ENCODE peak calls at places on chromosomes 16 and 17, in six cellular contexts. One of them, this sample, is unnamed.

GRCh38 chr16:90032664-90033346 is 13.5 kb upstream of the DBNDD1 start:
- DNase-seq in left ventricle myocardium superior: no peak
- DNase-seq in stimulated activated CD4-positive, alpha-beta T cell treated with anti-CD3 and anti-CD28 coated beads, Interleukin-2, amount 100 ng/mL, for 48 hours: no peak
- DNase-seq in tibial artery: no peak
- DNase-seq in head of caudate nucleus: no peak
- DNase-seq in cardiac fibroblast: peak; percentile 51
- DNase-seq in this sample: no peak

GRCh38 chr16:88809676-88810165 is 2.0 kb downstream of the APRT start:
- DNase-seq in left ventricle myocardium superior: no peak
- DNase-seq in stimulated activated CD4-positive, alpha-beta T cell treated with anti-CD3 and anti-CD28 coated beads, Interleukin-2, amount 100 ng/mL, for 48 hours: no peak
- DNase-seq in tibial artery: no peak
- DNase-seq in head of caudate nucleus: no peak
- DNase-seq in cardiac fibroblast: no peak
- DNase-seq in this sample: no peak

GRCh38 chr17:69870751-69871199 is 204.2 kb upstream of the KCNJ16 start:
- DNase-seq in left ventricle myocardium superior: no peak
- DNase-seq in stimulated activated CD4-positive, alpha-beta T cell treated with anti-CD3 and anti-CD28 coated beads, Interleukin-2, amount 100 ng/mL, for 48 hours: no peak
- DNase-seq in tibial artery: no peak
- DNase-seq in head of caudate nucleus: no peak
- DNase-seq in cardiac fibroblast: peak; percentile 50
- DNase-seq in this sample: no peak

GRCh38 chr16:48533931-48534330 is 76.0 kb downstream of the N4BP1 start:
- DNase-seq in left ventricle myocardium superior: no peak
- DNase-seq in stimulated activated CD4-positive, alpha-beta T cell treated with anti-CD3 and anti-CD28 coated beads, Interleukin-2, amount 100 ng/mL, for 48 hours: no peak
- DNase-seq in tibial artery: no peak
- DNase-seq in head of caudate nucleus: no peak
- DNase-seq in cardiac fibroblast: no peak
- DNase-seq in this sample: no peak

GRCh38 chr16:29848420-29849297 is 14.4 kb downstream of the CDIPT start:
- DNase-seq in left ventricle myocardium superior: peak; percentile 87
- DNase-seq in stimulated activated CD4-positive, alpha-beta T cell treated with anti-CD3 and anti-CD28 coated beads, Interleukin-2, amount 100 ng/mL, for 48 hours: peak; percentile 89
- DNase-seq in tibial artery: peak; percentile 68
- DNase-seq in head of caudate nucleus: peak; percentile 55
- DNase-seq in cardiac fibroblast: peak; percentile 71
- DNase-seq in this sample: peak; percentile 83

GRCh38 chr16:83538707-83539106 is 269.1 kb upstream of the HSBP1 start:
- DNase-seq in left ventricle myocardium superior: no peak
- DNase-seq in stimulated activated CD4-positive, alpha-beta T cell treated with anti-CD3 and anti-CD28 coated beads, Interleukin-2, amount 100 ng/mL, for 48 hours: no peak
- DNase-seq in tibial artery: no peak
- DNase-seq in head of caudate nucleus: no peak
- DNase-seq in cardiac fibroblast: no peak
- DNase-seq in this sample: no peak

GRCh38 chr16:56912746-56913703 is 18.9 kb upstream of the HERPUD1 start:
- DNase-seq in left ventricle myocardium superior: no peak
- DNase-seq in stimulated activated CD4-positive, alpha-beta T cell treated with anti-CD3 and anti-CD28 coated beads, Interleukin-2, amount 100 ng/mL, for 48 hours: no peak
- DNase-seq in tibial artery: no peak
- DNase-seq in head of caudate nucleus: no peak
- DNase-seq in cardiac fibroblast: peak; percentile 80
- DNase-seq in this sample: peak; percentile 61

GRCh38 chr16:9438991-9439390 is 347.5 kb downstream of the HAPSTR1 start:
- DNase-seq in left ventricle myocardium superior: no peak
- DNase-seq in stimulated activated CD4-positive, alpha-beta T cell treated with anti-CD3 and anti-CD28 coated beads, Interleukin-2, amount 100 ng/mL, for 48 hours: no peak
- DNase-seq in tibial artery: no peak
- DNase-seq in head of caudate nucleus: no peak
- DNase-seq in cardiac fibroblast: no peak
- DNase-seq in this sample: no peak

GRCh38 chr16:85612801-85613608 is at the start of gene GSE1:
- DNase-seq in left ventricle myocardium superior: peak; percentile 96
- DNase-seq in stimulated activated CD4-positive, alpha-beta T cell treated with anti-CD3 and anti-CD28 coated beads, Interleukin-2, amount 100 ng/mL, for 48 hours: peak; percentile 59
- DNase-seq in tibial artery: peak; percentile 89
- DNase-seq in head of caudate nucleus: no peak
- DNase-seq in cardiac fibroblast: peak; percentile 68
- DNase-seq in this sample: peak; percentile 92

GRCh38 chr16:946048-946395 is 24.8 kb downstream of the LMF1 start:
- DNase-seq in left ventricle myocardium superior: no peak
- DNase-seq in stimulated activated CD4-positive, alpha-beta T cell treated with anti-CD3 and anti-CD28 coated beads, Interleukin-2, amount 100 ng/mL, for 48 hours: no peak
- DNase-seq in tibial artery: no peak
- DNase-seq in head of caudate nucleus: no peak
- DNase-seq in cardiac fibroblast: peak; percentile 6
- DNase-seq in this sample: no peak

GRCh38 chr17:77235370-77236080 is 94.8 kb downstream of the SEC14L1 start:
- DNase-seq in left ventricle myocardium superior: peak; percentile 55
- DNase-seq in stimulated activated CD4-positive, alpha-beta T cell treated with anti-CD3 and anti-CD28 coated beads, Interleukin-2, amount 100 ng/mL, for 48 hours: peak; percentile 13
- DNase-seq in tibial artery: peak; percentile 61
- DNase-seq in head of caudate nucleus: peak; percentile 60
- DNase-seq in cardiac fibroblast: peak; percentile 76
- DNase-seq in this sample: peak; percentile 82

GRCh38 chr17:76088041-76088867 is 9.3 kb downstream of the ZACN start:
- DNase-seq in left ventricle myocardium superior: no peak
- DNase-seq in stimulated activated CD4-positive, alpha-beta T cell treated with anti-CD3 and anti-CD28 coated beads, Interleukin-2, amount 100 ng/mL, for 48 hours: no peak
- DNase-seq in tibial artery: no peak
- DNase-seq in head of caudate nucleus: no peak
- DNase-seq in cardiac fibroblast: no peak
- DNase-seq in this sample: no peak

GRCh38 chr17:79648181-79648831 is 37.5 kb upstream of the RBFOX3 start:
- DNase-seq in left ventricle myocardium superior: no peak
- DNase-seq in stimulated activated CD4-positive, alpha-beta T cell treated with anti-CD3 and anti-CD28 coated beads, Interleukin-2, amount 100 ng/mL, for 48 hours: no peak
- DNase-seq in tibial artery: no peak
- DNase-seq in head of caudate nucleus: no peak
- DNase-seq in cardiac fibroblast: no peak
- DNase-seq in this sample: no peak

GRCh38 chr16:15466131-15466530 is 31.7 kb downstream of the BMERB1 start:
- DNase-seq in left ventricle myocardium superior: no peak
- DNase-seq in stimulated activated CD4-positive, alpha-beta T cell treated with anti-CD3 and anti-CD28 coated beads, Interleukin-2, amount 100 ng/mL, for 48 hours: no peak
- DNase-seq in tibial artery: no peak
- DNase-seq in head of caudate nucleus: no peak
- DNase-seq in cardiac fibroblast: no peak
- DNase-seq in this sample: no peak

GRCh38 chr17:66508896-66509843 is 206.8 kb downstream of the PRKCA start:
- DNase-seq in left ventricle myocardium superior: no peak
- DNase-seq in stimulated activated CD4-positive, alpha-beta T cell treated with anti-CD3 and anti-CD28 coated beads, Interleukin-2, amount 100 ng/mL, for 48 hours: peak; percentile 43
- DNase-seq in tibial artery: no peak
- DNase-seq in head of caudate nucleus: no peak
- DNase-seq in cardiac fibroblast: peak; percentile 94
- DNase-seq in this sample: peak; percentile 28

GRCh38 chr16:528111-529011 is 849 bp downstream of the CAPN15 start:
- DNase-seq in left ventricle myocardium superior: peak; percentile 63
- DNase-seq in stimulated activated CD4-positive, alpha-beta T cell treated with anti-CD3 and anti-CD28 coated beads, Interleukin-2, amount 100 ng/mL, for 48 hours: peak; percentile 25
- DNase-seq in tibial artery: no peak
- DNase-seq in head of caudate nucleus: no peak
- DNase-seq in cardiac fibroblast: peak; percentile 71
- DNase-seq in this sample: peak; percentile 74

GRCh38 chr17:66214893-66215528 is 14.2 kb downstream of the APOH start:
- DNase-seq in left ventricle myocardium superior: no peak
- DNase-seq in stimulated activated CD4-positive, alpha-beta T cell treated with anti-CD3 and anti-CD28 coated beads, Interleukin-2, amount 100 ng/mL, for 48 hours: no peak
- DNase-seq in tibial artery: no peak
- DNase-seq in head of caudate nucleus: no peak
- DNase-seq in cardiac fibroblast: no peak
- DNase-seq in this sample: no peak

GRCh38 chr16:81514568-81515258 is 70.1 kb downstream of the CMIP start:
- DNase-seq in left ventricle myocardium superior: no peak
- DNase-seq in stimulated activated CD4-positive, alpha-beta T cell treated with anti-CD3 and anti-CD28 coated beads, Interleukin-2, amount 100 ng/mL, for 48 hours: no peak
- DNase-seq in tibial artery: no peak
- DNase-seq in head of caudate nucleus: no peak
- DNase-seq in cardiac fibroblast: no peak
- DNase-seq in this sample: peak; percentile 46

GRCh38 chr17:2996938-2997670 is 66.3 kb downstream of the OR1D5 start:
- DNase-seq in left ventricle myocardium superior: no peak
- DNase-seq in stimulated activated CD4-positive, alpha-beta T cell treated with anti-CD3 and anti-CD28 coated beads, Interleukin-2, amount 100 ng/mL, for 48 hours: no peak
- DNase-seq in tibial artery: no peak
- DNase-seq in head of caudate nucleus: no peak
- DNase-seq in cardiac fibroblast: no peak
- DNase-seq in this sample: no peak

GRCh38 chr17:60106377-60107059 is 27.8 kb upstream of the HEATR6 start:
- DNase-seq in left ventricle myocardium superior: no peak
- DNase-seq in stimulated activated CD4-positive, alpha-beta T cell treated with anti-CD3 and anti-CD28 coated beads, Interleukin-2, amount 100 ng/mL, for 48 hours: no peak
- DNase-seq in tibial artery: no peak
- DNase-seq in head of caudate nucleus: no peak
- DNase-seq in cardiac fibroblast: peak; percentile 72
- DNase-seq in this sample: no peak

GRCh38 chr16:84788968-84789371 is 30.8 kb upstream of the CRISPLD2 start:
- DNase-seq in left ventricle myocardium superior: no peak
- DNase-seq in stimulated activated CD4-positive, alpha-beta T cell treated with anti-CD3 and anti-CD28 coated beads, Interleukin-2, amount 100 ng/mL, for 48 hours: no peak
- DNase-seq in tibial artery: no peak
- DNase-seq in head of caudate nucleus: no peak
- DNase-seq in cardiac fibroblast: no peak
- DNase-seq in this sample: no peak

GRCh38 chr16:27495191-27495590 is 54.5 kb downstream of the GTF3C1 start:
- DNase-seq in left ventricle myocardium superior: peak; percentile 53
- DNase-seq in stimulated activated CD4-positive, alpha-beta T cell treated with anti-CD3 and anti-CD28 coated beads, Interleukin-2, amount 100 ng/mL, for 48 hours: no peak
- DNase-seq in tibial artery: peak; percentile 34
- DNase-seq in head of caudate nucleus: no peak
- DNase-seq in cardiac fibroblast: peak; percentile 37
- DNase-seq in this sample: peak; percentile 64

GRCh38 chr16:2016407-2016922 is 3.1 kb upstream of the NPW start:
- DNase-seq in left ventricle myocardium superior: peak; percentile 30
- DNase-seq in stimulated activated CD4-positive, alpha-beta T cell treated with anti-CD3 and anti-CD28 coated beads, Interleukin-2, amount 100 ng/mL, for 48 hours: no peak
- DNase-seq in tibial artery: no peak
- DNase-seq in head of caudate nucleus: no peak
- DNase-seq in cardiac fibroblast: no peak
- DNase-seq in this sample: no peak

GRCh38 chr16:55408656-55409055 is 70.3 kb upstream of the MMP2 start:
- DNase-seq in left ventricle myocardium superior: no peak
- DNase-seq in stimulated activated CD4-positive, alpha-beta T cell treated with anti-CD3 and anti-CD28 coated beads, Interleukin-2, amount 100 ng/mL, for 48 hours: no peak
- DNase-seq in tibial artery: no peak
- DNase-seq in head of caudate nucleus: no peak
- DNase-seq in cardiac fibroblast: no peak
- DNase-seq in this sample: no peak

GRCh38 chr16:47143329-47143676 is 442 bp downstream of the NETO2 start:
- DNase-seq in left ventricle myocardium superior: peak; percentile 72
- DNase-seq in stimulated activated CD4-positive, alpha-beta T cell treated with anti-CD3 and anti-CD28 coated beads, Interleukin-2, amount 100 ng/mL, for 48 hours: peak; percentile 73
- DNase-seq in tibial artery: peak; percentile 26
- DNase-seq in head of caudate nucleus: peak; percentile 33
- DNase-seq in cardiac fibroblast: peak; percentile 71
- DNase-seq in this sample: peak; percentile 70

GRCh38 chr16:23333034-23333579 is 31.0 kb downstream of the SCNN1B start:
- DNase-seq in left ventricle myocardium superior: no peak
- DNase-seq in stimulated activated CD4-positive, alpha-beta T cell treated with anti-CD3 and anti-CD28 coated beads, Interleukin-2, amount 100 ng/mL, for 48 hours: no peak
- DNase-seq in tibial artery: no peak
- DNase-seq in head of caudate nucleus: no peak
- DNase-seq in cardiac fibroblast: peak; percentile 6
- DNase-seq in this sample: no peak

GRCh38 chr16:67372664-67373063 is 20.6 kb downstream of the TPPP3 start:
- DNase-seq in left ventricle myocardium superior: no peak
- DNase-seq in stimulated activated CD4-positive, alpha-beta T cell treated with anti-CD3 and anti-CD28 coated beads, Interleukin-2, amount 100 ng/mL, for 48 hours: no peak
- DNase-seq in tibial artery: no peak
- DNase-seq in head of caudate nucleus: no peak
- DNase-seq in cardiac fibroblast: peak; percentile 56
- DNase-seq in this sample: no peak

GRCh38 chr16:1525871-1526607 is 7.4 kb upstream of the TMEM204 start:
- DNase-seq in left ventricle myocardium superior: no peak
- DNase-seq in stimulated activated CD4-positive, alpha-beta T cell treated with anti-CD3 and anti-CD28 coated beads, Interleukin-2, amount 100 ng/mL, for 48 hours: no peak
- DNase-seq in tibial artery: no peak
- DNase-seq in head of caudate nucleus: no peak
- DNase-seq in cardiac fibroblast: no peak
- DNase-seq in this sample: no peak

GRCh38 chr17:28741358-28742349 is 2.2 kb upstream of the TRAF4 start:
- DNase-seq in left ventricle myocardium superior: no peak
- DNase-seq in stimulated activated CD4-positive, alpha-beta T cell treated with anti-CD3 and anti-CD28 coated beads, Interleukin-2, amount 100 ng/mL, for 48 hours: no peak
- DNase-seq in tibial artery: no peak
- DNase-seq in head of caudate nucleus: no peak
- DNase-seq in cardiac fibroblast: no peak
- DNase-seq in this sample: peak; percentile 34

GRCh38 chr16:57941016-57941656 is 29.8 kb downstream of the CNGB1 start:
- DNase-seq in left ventricle myocardium superior: peak; percentile 88
- DNase-seq in stimulated activated CD4-positive, alpha-beta T cell treated with anti-CD3 and anti-CD28 coated beads, Interleukin-2, amount 100 ng/mL, for 48 hours: no peak
- DNase-seq in tibial artery: no peak
- DNase-seq in head of caudate nucleus: peak; percentile 19
- DNase-seq in cardiac fibroblast: peak; percentile 28
- DNase-seq in this sample: peak; percentile 89

GRCh38 chr16:24071990-24072389 is 184.1 kb upstream of the CACNG3 start:
- DNase-seq in left ventricle myocardium superior: no peak
- DNase-seq in stimulated activated CD4-positive, alpha-beta T cell treated with anti-CD3 and anti-CD28 coated beads, Interleukin-2, amount 100 ng/mL, for 48 hours: no peak
- DNase-seq in tibial artery: no peak
- DNase-seq in head of caudate nucleus: no peak
- DNase-seq in cardiac fibroblast: no peak
- DNase-seq in this sample: no peak

GRCh38 chr17:38428643-38429371 is 543 bp downstream of the ARHGAP23 start:
- DNase-seq in left ventricle myocardium superior: peak; percentile 74
- DNase-seq in stimulated activated CD4-positive, alpha-beta T cell treated with anti-CD3 and anti-CD28 coated beads, Interleukin-2, amount 100 ng/mL, for 48 hours: no peak
- DNase-seq in tibial artery: peak; percentile 51
- DNase-seq in head of caudate nucleus: peak; percentile 90
- DNase-seq in cardiac fibroblast: peak; percentile 42
- DNase-seq in this sample: peak; percentile 71

This sample was measured in right cardiac atrium.